ENCODE peak calls at places on chromosomes 2 and 18, in ten cellular contexts. A is NCI-H524 treated with DMSO at 0.1 percent for 48 hours, L is sciatic nerve, C is amniotic stem cell, W is progenitor cell of endocrine pancreas, U is A172, D is aorta, B is activated T-cell treated with anti-CD3 and anti-CD28 coated beads for 1 hour, Y is body of pancreas, S is C1 segment of cervical spinal cord. N is an unnamed sample.

GRCh38 chr18:47936975-47937374 is 6.5 kb upstream of the SMAD2 start:
- DNase-seq in A (no peak), L (no peak), C (no peak), W (no peak), U (no peak), D (no peak), B (no peak), Y (no peak), S (no peak), N (no peak)

GRCh38 chr2:172829229-172829628 is 93.6 kb downstream of the RAPGEF4 start:
- DNase-seq in A (no peak), L (no peak), C (no peak), W (no peak), U (peak; percentile 68), D (no peak), B (no peak), Y (no peak), S (no peak), N (no peak)

GRCh38 chr2:65724752-65725151 is 292.4 kb upstream of the SPRED2 start:
- DNase-seq in A (no peak), L (no peak), C (no peak), W (no peak), U (peak; percentile 13), D (no peak), B (no peak), Y (peak; percentile 69), S (no peak), N (no peak)

GRCh38 chr2:20062615-20063545 is 11.5 kb upstream of the LAPTM4A start:
- DNase-seq in A (no peak), L (peak; percentile 87), C (peak; percentile 81), W (no peak), U (peak; percentile 35), D (peak; percentile 84), B (no peak), Y (no peak), S (no peak), N (no peak)

GRCh38 chr18:56221195-56222065 is 417.0 kb downstream of the TXNL1 start:
- DNase-seq in A (peak; percentile 5), L (no peak), C (no peak), W (no peak), U (no peak), D (no peak), B (no peak), Y (peak; percentile 86), S (peak; percentile 18), N (no peak)

GRCh38 chr2:56127013-56127772 is 56.6 kb upstream of the CCDC85A start:
- DNase-seq in A (no peak), L (no peak), C (no peak), W (no peak), U (no peak), D (no peak), B (no peak), Y (no peak), S (no peak), N (no peak)

GRCh38 chr2:131519466-131519865 is 8.2 kb upstream of the CCDC74A start:
- DNase-seq in A (no peak), L (no peak), C (no peak), W (no peak), U (no peak), D (peak; percentile 65), B (no peak), Y (no peak), S (no peak), N (no peak)

GRCh38 chr2:34337735-34338134 is 738.6 kb upstream of the FAM98A start:
- DNase-seq in A (no peak), L (no peak), C (no peak), W (no peak), U (no peak), D (no peak), B (no peak), Y (no peak), S (no peak), N (no peak)

GRCh38 chr2:145617906-145618305 is 1098.0 kb upstream of the ZEB2 start:
- DNase-seq in A (no peak), L (no peak), C (peak; percentile 22), W (no peak), U (peak; percentile 10), D (no peak), B (no peak), Y (no peak), S (no peak), N (no peak)

GRCh38 chr2:54903736-54904554 is 146.3 kb downstream of the RTN4 start:
- DNase-seq in A (no peak), L (no peak), C (peak; percentile 96), W (no peak), U (peak; percentile 100), D (peak; percentile 79), B (peak; percentile 30), Y (no peak), S (no peak), N (peak; percentile 63)

GRCh38 chr2:58991357-58991756 is 750.2 kb upstream of the FANCL start:
- DNase-seq in A (no peak), L (no peak), C (no peak), W (no peak), U (no peak), D (no peak), B (no peak), Y (no peak), S (no peak), N (no peak)

GRCh38 chr2:151862688-151863087 is 34.5 kb upstream of the ARL5A start:
- DNase-seq in A (no peak), L (no peak), C (no peak), W (no peak), U (no peak), D (no peak), B (no peak), Y (no peak), S (no peak), N (no peak)

GRCh38 chr2:170485254-170485653 is 229.9 kb upstream of the SP5 start:
- DNase-seq in A (no peak), L (no peak), C (no peak), W (no peak), U (no peak), D (no peak), B (no peak), Y (no peak), S (no peak), N (no peak)

GRCh38 chr2:26616864-26617135 is 24.4 kb downstream of the CIB4 start:
- DNase-seq in A (no peak), L (peak; percentile 15), C (no peak), W (no peak), U (no peak), D (no peak), B (no peak), Y (no peak), S (no peak), N (no peak)

GRCh38 chr2:155766342-155767115 is 566.0 kb downstream of the NR4A2 start:
- DNase-seq in A (no peak), L (no peak), C (no peak), W (no peak), U (no peak), D (no peak), B (no peak), Y (no peak), S (no peak), N (no peak)